ENCODE peak calls at places on chromosomes 6 and 20, in nine cellular contexts. K is CD8-positive, alpha-beta memory T cell; Z is A673; N is EH; H is A549; L is lower lobe of right lung; P is skeletal muscle cell; Q is NCI-H2171; O is testis. G is an unnamed sample.
A peak's percentile ranks its signal among the peaks of the same experiment; 100 is the strongest.

GRCh38 chr20:43751167-43752050 is 24.6 kb upstream of the GTSF1L start:
- DNase-seq in K (no peak), Z (no peak), N (peak; percentile 84), H (no peak), L (no peak), P (peak; percentile 79), Q (no peak), O (no peak), G (no peak)

GRCh38 chr20:17525650-17526049 is 5.5 kb downstream of the BFSP1 start:
- DNase-seq in K (no peak), Z (peak; percentile 55), N (peak; percentile 44), H (peak; percentile 75), L (no peak), P (no peak), Q (no peak), O (no peak), G (peak; percentile 76)

GRCh38 chr20:48921883-48922867 is 664 bp downstream of the ARFGEF2 start:
- DNase-seq in K (no peak), Z (no peak), N (peak; percentile 67), H (peak; percentile 58), L (peak; percentile 78), P (no peak), Q (peak; percentile 67), O (peak; percentile 49), G (peak; percentile 46)

GRCh38 chr20:41782730-41783406 is 164.7 kb upstream of the CHD6 start:
- DNase-seq in K (no peak), Z (no peak), N (no peak), H (no peak), L (no peak), P (no peak), Q (no peak), O (no peak), G (no peak)

GRCh38 chr20:36971103-36971502 is 19.6 kb upstream of the SAMHD1 start:
- DNase-seq in K (no peak), Z (no peak), N (no peak), H (no peak), L (no peak), P (no peak), Q (no peak), O (no peak), G (no peak)

GRCh38 chr6:169292340-169293124 is 38.9 kb upstream of the THBS2 start:
- DNase-seq in K (no peak), Z (peak; percentile 76), N (peak; percentile 97), H (peak; percentile 91), L (no peak), P (peak; percentile 94), Q (no peak), O (no peak), G (peak; percentile 95)

GRCh38 chr20:61397146-61397545 is 145.1 kb downstream of the CDH4 start:
- DNase-seq in K (no peak), Z (no peak), N (no peak), H (no peak), L (no peak), P (no peak), Q (no peak), O (no peak), G (no peak)

GRCh38 chr6:149210376-149210775 is 107.1 kb upstream of the TAB2 start:
- DNase-seq in K (no peak), Z (no peak), N (peak; percentile 55), H (no peak), L (no peak), P (no peak), Q (no peak), O (no peak), G (no peak)

GRCh38 chr6:1832844-1833787 is 223.4 kb downstream of the FOXC1 start:
- DNase-seq in K (no peak), Z (no peak), N (peak; percentile 76), H (no peak), L (peak; percentile 52), P (no peak), Q (no peak), O (peak; percentile 26), G (no peak)

GRCh38 chr6:123022980-123023379 is 26.9 kb downstream of the CLVS2 start:
- DNase-seq in K (no peak), Z (no peak), N (no peak), H (no peak), L (no peak), P (no peak), Q (no peak), O (no peak), G (no peak)

GRCh38 chr6:105402090-105402980 is 547 bp downstream of the PREP start:
- DNase-seq in K (peak; percentile 1), Z (peak; percentile 45), N (peak; percentile 47), H (peak; percentile 41), L (no peak), P (no peak), Q (peak; percentile 48), O (peak; percentile 54), G (peak; percentile 28)

GRCh38 chr6:10431423-10432164 is 16.7 kb upstream of the TFAP2A start:
- DNase-seq in K (no peak), Z (no peak), N (peak; percentile 70), H (no peak), L (no peak), P (no peak), Q (no peak), O (no peak), G (peak; percentile 82)

GRCh38 chr20:36460648-36461599 is 80.4 kb upstream of the MYL9 start:
- DNase-seq in K (peak; percentile 94), Z (peak; percentile 94), N (peak; percentile 91), H (peak; percentile 89), L (peak; percentile 95), P (peak; percentile 60), Q (peak; percentile 98), O (peak; percentile 96), G (peak; percentile 91)

GRCh38 chr20:50312682-50313187 is 122.1 kb downstream of the CEBPB start:
- DNase-seq in K (no peak), Z (no peak), N (peak; percentile 99), H (peak; percentile 86), L (peak; percentile 84), P (no peak), Q (no peak), O (peak; percentile 73), G (no peak)